ENCODE peak calls at places on chromosomes 2 and 18, in four cellular contexts. One of them, this sample, is unnamed.

GRCh38 chr2:235936493-235936892 is 231.7 kb downstream of the GBX2 start:
- DNase-seq in neuronal stem cell: no peak
- DNase-seq in HuH-7: peak; percentile 26
- DNase-seq in naive thymus-derived CD4-positive, alpha-beta T cell: no peak
- DNase-seq in this sample: no peak

GRCh38 chr2:38248707-38249106 is 128.4 kb downstream of the ATL2 start:
- DNase-seq in neuronal stem cell: no peak
- DNase-seq in HuH-7: no peak
- DNase-seq in naive thymus-derived CD4-positive, alpha-beta T cell: no peak
- DNase-seq in this sample: no peak

GRCh38 chr18:9575558-9575957 is 38.8 kb downstream of the PPP4R1 start:
- DNase-seq in neuronal stem cell: peak; percentile 39
- DNase-seq in HuH-7: peak; percentile 68
- DNase-seq in naive thymus-derived CD4-positive, alpha-beta T cell: no peak
- DNase-seq in this sample: peak; percentile 50

GRCh38 chr2:242020196-242021004 is 150.9 kb downstream of the RTP5 start:
- DNase-seq in neuronal stem cell: no peak
- DNase-seq in HuH-7: no peak
- DNase-seq in naive thymus-derived CD4-positive, alpha-beta T cell: no peak
- DNase-seq in this sample: peak; percentile 16

GRCh38 chr2:86764661-86765307 is 25.9 kb downstream of the CD8A start:
- DNase-seq in neuronal stem cell: peak; percentile 26
- DNase-seq in HuH-7: peak; percentile 48
- DNase-seq in naive thymus-derived CD4-positive, alpha-beta T cell: no peak
- DNase-seq in this sample: no peak

GRCh38 chr2:36408198-36408703 is 52.7 kb downstream of the CRIM1 start:
- DNase-seq in neuronal stem cell: peak; percentile 39
- DNase-seq in HuH-7: no peak
- DNase-seq in naive thymus-derived CD4-positive, alpha-beta T cell: no peak
- DNase-seq in this sample: no peak

GRCh38 chr2:203790134-203790533 is 77.4 kb upstream of the CTLA4 start:
- DNase-seq in neuronal stem cell: no peak
- DNase-seq in HuH-7: no peak
- DNase-seq in naive thymus-derived CD4-positive, alpha-beta T cell: no peak
- DNase-seq in this sample: no peak

GRCh38 chr2:228359473-228359872 is 178.0 kb upstream of the SPHKAP start:
- DNase-seq in neuronal stem cell: no peak
- DNase-seq in HuH-7: no peak
- DNase-seq in naive thymus-derived CD4-positive, alpha-beta T cell: no peak
- DNase-seq in this sample: no peak

GRCh38 chr2:224412064-224412921 is 10.4 kb upstream of the FAM124B start:
- DNase-seq in neuronal stem cell: no peak
- DNase-seq in HuH-7: no peak
- DNase-seq in naive thymus-derived CD4-positive, alpha-beta T cell: no peak
- DNase-seq in this sample: no peak

GRCh38 chr2:73092146-73092783 is 20.5 kb downstream of the RAB11FIP5 start:
- DNase-seq in neuronal stem cell: no peak
- DNase-seq in HuH-7: peak; percentile 68
- DNase-seq in naive thymus-derived CD4-positive, alpha-beta T cell: no peak
- DNase-seq in this sample: no peak

GRCh38 chr2:205161156-205161555 is 521.1 kb upstream of the NRP2 start:
- DNase-seq in neuronal stem cell: no peak
- DNase-seq in HuH-7: no peak
- DNase-seq in naive thymus-derived CD4-positive, alpha-beta T cell: no peak
- DNase-seq in this sample: no peak

GRCh38 chr18:44758821-44759624 is 78.3 kb downstream of the SETBP1 start:
- DNase-seq in neuronal stem cell: no peak
- DNase-seq in HuH-7: no peak
- DNase-seq in naive thymus-derived CD4-positive, alpha-beta T cell: no peak
- DNase-seq in this sample: no peak

GRCh38 chr2:232203166-232203891 is 175.2 kb upstream of the ALPP start:
- DNase-seq in neuronal stem cell: no peak
- DNase-seq in HuH-7: no peak
- DNase-seq in naive thymus-derived CD4-positive, alpha-beta T cell: no peak
- DNase-seq in this sample: no peak

GRCh38 chr2:238067939-238068338 is 7.1 kb downstream of the SCLY start:
- DNase-seq in neuronal stem cell: no peak
- DNase-seq in HuH-7: no peak
- DNase-seq in naive thymus-derived CD4-positive, alpha-beta T cell: no peak
- DNase-seq in this sample: no peak

GRCh38 chr2:134470561-134471168 is 216.8 kb downstream of the MGAT5 start:
- DNase-seq in neuronal stem cell: no peak
- DNase-seq in HuH-7: no peak
- DNase-seq in naive thymus-derived CD4-positive, alpha-beta T cell: no peak
- DNase-seq in this sample: no peak

GRCh38 chr2:162430323-162430722 is 86.4 kb downstream of the GCA start:
- DNase-seq in neuronal stem cell: no peak
- DNase-seq in HuH-7: no peak
- DNase-seq in naive thymus-derived CD4-positive, alpha-beta T cell: no peak
- DNase-seq in this sample: no peak

GRCh38 chr2:46518848-46519247 is 39.5 kb downstream of the TMEM247 start:
- DNase-seq in neuronal stem cell: no peak
- DNase-seq in HuH-7: no peak
- DNase-seq in naive thymus-derived CD4-positive, alpha-beta T cell: no peak
- DNase-seq in this sample: peak; percentile 24

GRCh38 chr18:36043153-36043552 is 24.2 kb downstream of the RPRD1A start:
- DNase-seq in neuronal stem cell: no peak
- DNase-seq in HuH-7: no peak
- DNase-seq in naive thymus-derived CD4-positive, alpha-beta T cell: no peak
- DNase-seq in this sample: no peak

GRCh38 chr2:95377216-95377530 is 25.3 kb upstream of the FAHD2A start:
- DNase-seq in neuronal stem cell: no peak
- DNase-seq in HuH-7: no peak
- DNase-seq in naive thymus-derived CD4-positive, alpha-beta T cell: no peak
- DNase-seq in this sample: no peak

GRCh38 chr2:199659207-199659606 is 191.8 kb downstream of the FTCDNL1 start:
- DNase-seq in neuronal stem cell: peak; percentile 48
- DNase-seq in HuH-7: peak; percentile 49
- DNase-seq in naive thymus-derived CD4-positive, alpha-beta T cell: no peak
- DNase-seq in this sample: peak; percentile 57

GRCh38 chr2:224909885-224910517 is 132.3 kb downstream of the DOCK10 start:
- DNase-seq in neuronal stem cell: no peak
- DNase-seq in HuH-7: no peak
- DNase-seq in naive thymus-derived CD4-positive, alpha-beta T cell: no peak
- DNase-seq in this sample: no peak

GRCh38 chr2:128362186-128362888 is 43.7 kb upstream of the HS6ST1 start:
- DNase-seq in neuronal stem cell: no peak
- DNase-seq in HuH-7: no peak
- DNase-seq in naive thymus-derived CD4-positive, alpha-beta T cell: no peak
- DNase-seq in this sample: no peak

GRCh38 chr2:177670791-177671528 is 278.4 kb downstream of the AGPS start:
- DNase-seq in neuronal stem cell: no peak
- DNase-seq in HuH-7: no peak
- DNase-seq in naive thymus-derived CD4-positive, alpha-beta T cell: no peak
- DNase-seq in this sample: no peak

GRCh38 chr2:78999410-78999809 is 26.1 kb upstream of the REG3G start:
- DNase-seq in neuronal stem cell: no peak
- DNase-seq in HuH-7: peak; percentile 15
- DNase-seq in naive thymus-derived CD4-positive, alpha-beta T cell: no peak
- DNase-seq in this sample: no peak

GRCh38 chr18:13464432-13465125 is 246.0 kb downstream of the LDLRAD4 start:
- DNase-seq in neuronal stem cell: no peak
- DNase-seq in HuH-7: no peak
- DNase-seq in naive thymus-derived CD4-positive, alpha-beta T cell: peak; percentile 37
- DNase-seq in this sample: no peak

GRCh38 chr18:63511285-63511684 is 30.9 kb upstream of the SERPINB12 start:
- DNase-seq in neuronal stem cell: peak; percentile 39
- DNase-seq in HuH-7: peak; percentile 15
- DNase-seq in naive thymus-derived CD4-positive, alpha-beta T cell: no peak
- DNase-seq in this sample: no peak

GRCh38 chr2:8893978-8894820 is 56.8 kb upstream of the KIDINS220 start:
- DNase-seq in neuronal stem cell: no peak
- DNase-seq in HuH-7: no peak
- DNase-seq in naive thymus-derived CD4-positive, alpha-beta T cell: no peak
- DNase-seq in this sample: no peak

GRCh38 chr2:240204431-240205276 is 64.2 kb upstream of the OTOS start:
- DNase-seq in neuronal stem cell: no peak
- DNase-seq in HuH-7: no peak
- DNase-seq in naive thymus-derived CD4-positive, alpha-beta T cell: no peak
- DNase-seq in this sample: no peak

GRCh38 chr2:181183878-181184553 is 203.6 kb downstream of the UBE2E3 start:
- DNase-seq in neuronal stem cell: no peak
- DNase-seq in HuH-7: no peak
- DNase-seq in naive thymus-derived CD4-positive, alpha-beta T cell: no peak
- DNase-seq in this sample: no peak

GRCh38 chr2:239399404-239399999 is 1.3 kb downstream of the HDAC4 start:
- DNase-seq in neuronal stem cell: no peak
- DNase-seq in HuH-7: peak; percentile 62
- DNase-seq in naive thymus-derived CD4-positive, alpha-beta T cell: no peak
- DNase-seq in this sample: no peak

GRCh38 chr2:127422631-127423475 is 4.6 kb downstream of the PROC start:
- DNase-seq in neuronal stem cell: no peak
- DNase-seq in HuH-7: no peak
- DNase-seq in naive thymus-derived CD4-positive, alpha-beta T cell: no peak
- DNase-seq in this sample: no peak

GRCh38 chr2:135299656-135300244 is 231.3 kb downstream of the ZRANB3 start:
- DNase-seq in neuronal stem cell: no peak
- DNase-seq in HuH-7: no peak
- DNase-seq in naive thymus-derived CD4-positive, alpha-beta T cell: no peak
- DNase-seq in this sample: no peak

GRCh38 chr2:239190921-239191885 is 209.6 kb downstream of the HDAC4 start:
- DNase-seq in neuronal stem cell: no peak
- DNase-seq in HuH-7: no peak
- DNase-seq in naive thymus-derived CD4-positive, alpha-beta T cell: no peak
- DNase-seq in this sample: no peak

GRCh38 chr2:223465793-223466192 is 136.4 kb downstream of the SCG2 start:
- DNase-seq in neuronal stem cell: no peak
- DNase-seq in HuH-7: no peak
- DNase-seq in naive thymus-derived CD4-positive, alpha-beta T cell: no peak
- DNase-seq in this sample: no peak

GRCh38 chr2:208363485-208363884 is 43.1 kb upstream of the PTH2R start:
- DNase-seq in neuronal stem cell: no peak
- DNase-seq in HuH-7: no peak
- DNase-seq in naive thymus-derived CD4-positive, alpha-beta T cell: no peak
- DNase-seq in this sample: no peak

GRCh38 chr2:8378016-8378810 is 303.6 kb upstream of the ID2 start:
- DNase-seq in neuronal stem cell: no peak
- DNase-seq in HuH-7: no peak
- DNase-seq in naive thymus-derived CD4-positive, alpha-beta T cell: no peak
- DNase-seq in this sample: no peak